ENCODE peak calls at places on chromosome 13, in five cellular contexts. W, C, F, J and I are unnamed samples.

GRCh38 chr13:111046590-111047141 is 68.4 kb upstream of the ARHGEF7 start:
- DNase-seq in W (no peak), C (no peak), F (no peak), J (no peak), I (no peak)

GRCh38 chr13:49436890-49437289 is 7.0 kb downstream of the CAB39L start:
- DNase-seq in W (no peak), C (no peak), F (no peak), J (no peak), I (no peak)

GRCh38 chr13:26041476-26041875 is 10.3 kb downstream of the SHISA2 start:
- DNase-seq in W (no peak), C (no peak), F (no peak), J (no peak), I (no peak)

GRCh38 chr13:44231786-44232516 is 141.7 kb upstream of the SERP2 start:
- DNase-seq in W (no peak), C (peak; percentile 67), F (no peak), J (no peak), I (peak; percentile 92)

GRCh38 chr13:42350141-42350540 is 78.2 kb downstream of the AKAP11 start:
- DNase-seq in W (no peak), C (no peak), F (no peak), J (no peak), I (no peak)

GRCh38 chr13:64453831-64454230 is 2776.3 kb downstream of the PCDH9 start:
- DNase-seq in W (no peak), C (no peak), F (no peak), J (no peak), I (no peak)

GRCh38 chr13:20114066-20114465 is 46.8 kb downstream of the GJA3 start:
- DNase-seq in W (no peak), C (no peak), F (no peak), J (no peak), I (no peak)

GRCh38 chr13:113166681-113167080 is 8.2 kb downstream of the PROZ start:
- DNase-seq in W (no peak), C (no peak), F (no peak), J (no peak), I (no peak)

GRCh38 chr13:36549771-36550170 is 117.5 kb downstream of the CCNA1 start:
- DNase-seq in W (no peak), C (no peak), F (no peak), J (no peak), I (no peak)

GRCh38 chr13:95485518-95486144 is 66.9 kb upstream of the CLDN10 start:
- DNase-seq in W (no peak), C (no peak), F (no peak), J (no peak), I (no peak)

GRCh38 chr13:39016789-39017188 is 21.1 kb downstream of the PROSER1 start:
- DNase-seq in W (no peak), C (no peak), F (no peak), J (no peak), I (no peak)

GRCh38 chr13:39130298-39130697 is 92.0 kb downstream of the NHLRC3 start:
- DNase-seq in W (no peak), C (no peak), F (no peak), J (no peak), I (no peak)

GRCh38 chr13:23992722-23993438 is 95.6 kb upstream of the C1QTNF9B start:
- DNase-seq in W (no peak), C (no peak), F (no peak), J (no peak), I (no peak)

GRCh38 chr13:59532405-59532804 is 631.3 kb downstream of the DIAPH3 start:
- DNase-seq in W (no peak), C (no peak), F (no peak), J (no peak), I (no peak)

GRCh38 chr13:93776936-93777335 is 550.3 kb downstream of the GPC6 start:
- DNase-seq in W (no peak), C (peak; percentile 32), F (no peak), J (no peak), I (peak; percentile 54)

GRCh38 chr13:83753912-83754624 is 128.2 kb downstream of the SLITRK1 start:
- DNase-seq in W (no peak), C (no peak), F (no peak), J (no peak), I (peak; percentile 13)

GRCh38 chr13:20495087-20496023 is 30.3 kb downstream of the CRYL1 start:
- DNase-seq in W (no peak), C (no peak), F (peak; percentile 46), J (peak; percentile 48), I (peak; percentile 22)

GRCh38 chr13:21022694-21023325 is 38.6 kb downstream of the LATS2 start:
- DNase-seq in W (no peak), C (no peak), F (no peak), J (no peak), I (no peak)